ENCODE peak calls at places on chromosomes 6 and 20, in five cellular contexts. O is hepatocyte, N is IMR-90, V is prostate gland, A is cardiac fibroblast. M is an unnamed sample.

GRCh38 chr20:2835331-2835796 is 5.1 kb downstream of the PCED1A start:
- DNase-seq in O (no peak), N (no peak), V (no peak), A (no peak), M (no peak)

GRCh38 chr6:148221580-148221979 is 121.1 kb upstream of the SASH1 start:
- DNase-seq in O (no peak), N (peak), V (no peak), A (no peak), M (peak)

GRCh38 chr6:112128208-112128607 is 40.8 kb downstream of the FAM229B start:
- DNase-seq in O (no peak), N (no peak), V (no peak), A (no peak), M (no peak)

GRCh38 chr6:82507112-82507511 is 143.5 kb downstream of the TPBG start:
- DNase-seq in O (no peak), N (no peak), V (no peak), A (peak), M (no peak)

GRCh38 chr20:36917240-36917639 is 34.3 kb downstream of the SAMHD1 start:
- DNase-seq in O (no peak), N (no peak), V (no peak), A (no peak), M (no peak)

GRCh38 chr6:132969188-132969587 is 154.8 kb downstream of the RPS12 start:
- DNase-seq in O (no peak), N (peak), V (no peak), A (no peak), M (no peak)

GRCh38 chr20:24747015-24747712 is 201.9 kb upstream of the CST7 start:
- DNase-seq in O (no peak), N (no peak), V (no peak), A (no peak), M (peak)

GRCh38 chr6:153138930-153139329 is 7.8 kb upstream of the RGS17 start:
- DNase-seq in O (no peak), N (no peak), V (no peak), A (no peak), M (no peak)

GRCh38 chr20:48094196-48094749 is 309.0 kb upstream of the SULF2 start:
- DNase-seq in O (no peak), N (no peak), V (no peak), A (no peak), M (no peak)

GRCh38 chr6:51289041-51289440 is 470.4 kb downstream of the TFAP2B start:
- DNase-seq in O (no peak), N (no peak), V (no peak), A (no peak), M (no peak)

GRCh38 chr6:33082702-33083101 is 6.9 kb downstream of the HLA-DPB1 start:
- DNase-seq in O (peak), N (peak), V (no peak), A (peak), M (peak)

GRCh38 chr6:168196881-168197635 is 118.0 kb upstream of the FRMD1 start:
- DNase-seq in O (no peak), N (no peak), V (no peak), A (no peak), M (peak)

GRCh38 chr6:101401792-101402617 is 8.5 kb downstream of the GRIK2 start:
- DNase-seq in O (peak), N (peak), V (no peak), A (no peak), M (peak)

GRCh38 chr6:4607026-4607704 is 169.0 kb upstream of the CDYL start:
- DNase-seq in O (no peak), N (peak), V (no peak), A (peak), M (peak)

GRCh38 chr6:91659881-91660280 is 1073.0 kb upstream of the MAP3K7 start:
- DNase-seq in O (no peak), N (no peak), V (no peak), A (no peak), M (no peak)

GRCh38 chr20:8267009-8267408 is 134.9 kb downstream of the PLCB1 start:
- DNase-seq in O (no peak), N (no peak), V (no peak), A (no peak), M (no peak)

GRCh38 chr6:36820700-36821580 is 18.3 kb downstream of the CPNE5 start:
- DNase-seq in O (peak), N (peak), V (no peak), A (peak), M (peak)

GRCh38 chr6:156345700-156346099 is 431.5 kb upstream of the ARID1B start:
- DNase-seq in O (no peak), N (no peak), V (no peak), A (no peak), M (no peak)

GRCh38 chr6:117399924-117400323 is 25.8 kb downstream of the ROS1 start:
- DNase-seq in O (no peak), N (peak), V (no peak), A (peak), M (no peak)

GRCh38 chr6:444653-445275 is 53.2 kb downstream of the IRF4 start:
- DNase-seq in O (no peak), N (no peak), V (no peak), A (no peak), M (no peak)

GRCh38 chr6:51214442-51214841 is 395.8 kb downstream of the TFAP2B start:
- DNase-seq in O (no peak), N (no peak), V (no peak), A (no peak), M (peak)

GRCh38 chr6:44985006-44985405 is 343.1 kb upstream of the RUNX2 start:
- DNase-seq in O (no peak), N (no peak), V (no peak), A (no peak), M (no peak)

GRCh38 chr6:17656092-17656491 is 50.6 kb downstream of the NUP153 start:
- DNase-seq in O (peak), N (no peak), V (no peak), A (peak), M (no peak)

GRCh38 chr6:34657307-34657978 is 39.1 kb downstream of the ILRUN start:
- DNase-seq in O (peak), N (peak), V (peak), A (peak), M (no peak)

GRCh38 chr6:139931746-139932145 is 557.3 kb upstream of the CITED2 start:
- DNase-seq in O (no peak), N (no peak), V (no peak), A (no peak), M (no peak)

GRCh38 chr6:30685157-30685976 is 1.1 kb downstream of the PPP1R18 start:
- DNase-seq in O (no peak), N (no peak), V (no peak), A (peak), M (peak)

GRCh38 chr6:124963416-124964083 is 1.3 kb downstream of the RNF217 start:
- DNase-seq in O (peak), N (peak), V (no peak), A (peak), M (no peak)

GRCh38 chr6:1326535-1327121 is 14.7 kb downstream of the FOXQ1 start:
- DNase-seq in O (peak), N (peak), V (no peak), A (no peak), M (no peak)

GRCh38 chr20:44231193-44231592 is 15.9 kb upstream of the GDAP1L1 start:
- DNase-seq in O (no peak), N (no peak), V (no peak), A (no peak), M (peak)

GRCh38 chr20:15327123-15327522 is 989.7 kb upstream of the FLRT3 start:
- DNase-seq in O (no peak), N (no peak), V (no peak), A (no peak), M (no peak)

GRCh38 chr6:141988954-141989705 is 143.6 kb upstream of the GJE1 start:
- DNase-seq in O (peak), N (peak), V (peak), A (peak), M (peak)

GRCh38 chr20:23643665-23644064 is 5.9 kb upstream of the CST3 start:
- DNase-seq in O (no peak), N (no peak), V (no peak), A (no peak), M (no peak)

GRCh38 chr6:163414367-163415175 is at the start of gene QKI:
- DNase-seq in O (peak), N (peak), V (peak), A (peak), M (peak)

GRCh38 chr20:4091332-4092135 is 76.2 kb upstream of the RNF24 start:
- DNase-seq in O (peak), N (peak), V (peak), A (peak), M (peak)

GRCh38 chr6:75412937-75413662 is 80.5 kb downstream of the FILIP1 start:
- DNase-seq in O (no peak), N (peak), V (no peak), A (peak), M (no peak)

DNA sequence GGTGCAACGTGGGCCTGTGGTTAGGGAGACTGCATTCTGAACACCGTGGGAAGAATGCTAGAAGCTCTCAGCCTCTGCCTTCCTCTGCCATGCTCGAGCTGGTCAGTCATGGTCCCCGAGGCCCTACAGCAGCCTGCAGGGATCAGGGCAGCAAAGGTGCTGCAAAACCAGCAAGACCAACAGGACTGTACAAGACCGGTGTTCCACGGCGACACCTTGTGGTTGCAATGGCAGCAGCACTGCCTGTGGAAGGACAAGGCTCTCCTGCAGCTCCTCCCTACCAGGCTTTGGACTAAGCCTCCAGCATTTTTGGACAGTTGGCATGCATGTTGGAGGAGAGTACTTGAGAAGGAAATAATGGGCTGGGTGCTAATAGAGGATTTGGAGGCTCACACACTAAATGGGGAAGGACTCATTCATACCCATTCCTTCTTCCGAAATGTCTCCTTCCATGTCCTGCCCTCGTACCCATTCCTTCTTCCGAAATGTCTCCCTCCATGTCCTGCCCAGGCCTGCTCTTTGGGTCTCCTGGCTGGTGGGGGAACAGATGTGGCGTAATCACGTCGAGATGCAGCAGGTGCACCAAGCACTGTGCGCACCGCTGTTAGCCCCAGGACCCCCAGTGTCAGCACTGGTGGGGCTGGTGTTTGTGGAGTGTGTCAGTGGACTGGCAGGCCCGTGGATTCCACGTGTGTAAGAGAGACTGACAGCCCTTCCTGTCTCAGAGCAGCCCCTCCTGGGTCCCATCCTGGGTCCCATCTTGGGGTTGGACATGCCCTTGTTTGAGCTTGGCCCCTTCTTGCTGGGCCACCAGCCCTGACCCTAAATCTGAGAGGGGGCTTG is 18.6 kb upstream of the MYT1 start:
- DNase-seq in O (no peak), N (no peak), V (no peak), A (no peak), M (peak)
- TF ChIP-seq CTCF in O (no peak), N (peak), V (no peak), A (peak), M (peak)

GRCh38 chr20:33563788-33564187 is 73.9 kb downstream of the CBFA2T2 start:
- DNase-seq in O (no peak), N (no peak), V (no peak), A (no peak), M (no peak)
- H3K4me3 ChIP-seq in O (no peak), N (no peak), V (peak), A (no peak), M (no peak)

GRCh38 chr6:137870286-137870685 is 3.2 kb downstream of the TNFAIP3 start:
- DNase-seq in O (no peak), N (no peak), V (no peak), A (no peak), M (no peak)

GRCh38 chr6:137872071-137872470 is 5.0 kb downstream of the TNFAIP3 start:
- DNase-seq in O (no peak), N (peak), V (no peak), A (peak), M (no peak)

GRCh38 chr6:137869781-137870180 is 2.7 kb downstream of the TNFAIP3 start:
- DNase-seq in O (no peak), N (no peak), V (no peak), A (no peak), M (no peak)

GRCh38 chr6:137871299-137871698 is 4.2 kb downstream of the TNFAIP3 start:
- DNase-seq in O (no peak), N (no peak), V (no peak), A (peak), M (no peak)

GRCh38 chr6:137870744-137871247 is 3.7 kb downstream of the TNFAIP3 start:
- DNase-seq in O (no peak), N (peak), V (no peak), A (peak), M (no peak)
- TF ChIP-seq CTCF in O (no peak), N (no peak), V (no peak), A (peak), M (peak)

DNA sequence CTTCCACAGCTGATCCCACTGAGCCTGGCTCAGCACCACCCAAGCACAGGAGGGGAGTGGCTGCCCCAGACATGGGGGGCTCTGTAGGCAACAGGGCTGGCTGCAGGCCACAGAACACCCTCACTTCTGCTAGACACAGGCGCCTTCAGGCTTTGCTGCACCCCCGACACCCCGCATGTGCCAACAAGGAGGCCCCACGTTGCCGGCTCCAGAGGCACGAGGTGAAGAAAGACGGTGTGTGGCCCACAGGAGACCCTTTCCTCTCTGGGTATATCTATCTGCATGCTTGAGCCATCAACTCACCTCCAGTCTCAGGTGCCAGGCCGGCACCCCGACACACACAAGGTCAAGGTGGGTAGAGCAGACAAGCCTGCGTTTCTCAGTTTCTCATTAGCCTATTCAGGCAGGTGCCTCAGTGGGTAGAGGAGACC is 158.3 kb downstream of the DLL1 start:
- DNase-seq in O (no peak), N (no peak), V (no peak), A (no peak), M (peak)
- H3K4me3 ChIP-seq in O (no peak), N (no peak), V (no peak), A (no peak), M (no peak)